ENCODE peak calls at places on chromosomes 6 and 20, in nine cellular contexts. Z is spleen, H is fibroblast of mammary gland, U is endothelial cell of umbilical vein, S is BJ, X is IMR-90, K is fibroblast of pulmonary artery, G is A549, P is Peyer's patch. R is an unnamed sample.

GRCh38 chr6:106063448-106063850 is 22.7 kb upstream of the PRDM1 start:
- DNase-seq in Z (no peak), H (peak), U (no peak), S (no peak), X (peak), K (peak), G (no peak), P (no peak), R (no peak)

GRCh38 chr6:162942860-162943259 is 215.1 kb downstream of the PACRG start:
- DNase-seq in Z (no peak), H (peak), U (no peak), S (peak), X (peak), K (peak), G (no peak), P (no peak), R (no peak)

GRCh38 chr20:43243672-43244269 is 54.1 kb upstream of the PTPRT start:
- DNase-seq in Z (no peak), H (no peak), U (no peak), S (no peak), X (no peak), K (no peak), G (peak), P (no peak), R (peak)

GRCh38 chr6:136782021-136782770 is 10.1 kb downstream of the MAP3K5 start:
- DNase-seq in Z (no peak), H (peak), U (peak), S (no peak), X (peak), K (peak), G (no peak), P (no peak), R (no peak)

GRCh38 chr6:82248233-82248735 is 740 bp upstream of the IBTK start:
- DNase-seq in Z (peak), H (peak), U (no peak), S (no peak), X (peak), K (no peak), G (peak), P (peak), R (peak)

GRCh38 chr6:39812853-39813533 is 20.8 kb downstream of the DAAM2 start:
- DNase-seq in Z (no peak), H (peak), U (no peak), S (peak), X (peak), K (peak), G (no peak), P (no peak), R (peak)

GRCh38 chr6:21371676-21372161 is 221.8 kb upstream of the SOX4 start:
- DNase-seq in Z (no peak), H (peak), U (no peak), S (peak), X (no peak), K (peak), G (no peak), P (no peak), R (peak)

GRCh38 chr6:126531840-126532239 is 191.9 kb downstream of the CENPW start:
- DNase-seq in Z (no peak), H (no peak), U (no peak), S (no peak), X (no peak), K (no peak), G (no peak), P (no peak), R (no peak)

GRCh38 chr6:37048851-37049734 is 43.6 kb downstream of the FGD2 start:
- DNase-seq in Z (peak), H (peak), U (peak), S (peak), X (peak), K (peak), G (no peak), P (peak), R (peak)

GRCh38 chr6:63643862-63644261 is 8.3 kb downstream of the PHF3 start:
- DNase-seq in Z (no peak), H (peak), U (peak), S (no peak), X (peak), K (peak), G (no peak), P (no peak), R (no peak)

GRCh38 chr6:79167931-79168694 is 66.4 kb downstream of the HMGN3 start:
- DNase-seq in Z (no peak), H (peak), U (peak), S (no peak), X (peak), K (peak), G (no peak), P (no peak), R (no peak)

GRCh38 chr20:48826883-48827771 is 672 bp downstream of the PREX1 start:
- DNase-seq in Z (peak), H (no peak), U (peak), S (no peak), X (no peak), K (no peak), G (no peak), P (peak), R (no peak)

GRCh38 chr6:12608016-12608860 is 108.3 kb upstream of the PHACTR1 start:
- DNase-seq in Z (no peak), H (no peak), U (peak), S (peak), X (peak), K (peak), G (no peak), P (no peak), R (no peak)

GRCh38 chr6:20056350-20056992 is 155.8 kb downstream of the MBOAT1 start:
- DNase-seq in Z (no peak), H (peak), U (peak), S (no peak), X (peak), K (peak), G (peak), P (no peak), R (no peak)

GRCh38 chr6:73028893-73029450 is 196.3 kb downstream of the KHDC1L start:
- DNase-seq in Z (no peak), H (no peak), U (no peak), S (no peak), X (no peak), K (no peak), G (no peak), P (no peak), R (no peak)

GRCh38 chr6:88298446-88298845 is 132.3 kb upstream of the CNR1 start:
- DNase-seq in Z (no peak), H (no peak), U (no peak), S (no peak), X (no peak), K (no peak), G (no peak), P (no peak), R (no peak)

GRCh38 chr6:131136021-131136847 is 967 bp downstream of the AKAP7 start:
- DNase-seq in Z (no peak), H (peak), U (peak), S (no peak), X (peak), K (peak), G (peak), P (no peak), R (peak)

GRCh38 chr6:40302856-40303449 is 284.2 kb downstream of the LRFN2 start:
- DNase-seq in Z (no peak), H (no peak), U (no peak), S (no peak), X (no peak), K (no peak), G (no peak), P (no peak), R (no peak)

GRCh38 chr6:7691675-7692452 is 34.0 kb upstream of the BMP6 start:
- DNase-seq in Z (no peak), H (peak), U (peak), S (no peak), X (peak), K (peak), G (peak), P (peak), R (peak)

GRCh38 chr6:108501559-108501958 is 59.2 kb upstream of the FOXO3 start:
- DNase-seq in Z (no peak), H (peak), U (peak), S (no peak), X (peak), K (peak), G (no peak), P (no peak), R (peak)

GRCh38 chr6:3229566-3230274 is 2.3 kb upstream of the TUBB2B start:
- DNase-seq in Z (no peak), H (no peak), U (no peak), S (no peak), X (no peak), K (no peak), G (no peak), P (no peak), R (no peak)

DNA sequence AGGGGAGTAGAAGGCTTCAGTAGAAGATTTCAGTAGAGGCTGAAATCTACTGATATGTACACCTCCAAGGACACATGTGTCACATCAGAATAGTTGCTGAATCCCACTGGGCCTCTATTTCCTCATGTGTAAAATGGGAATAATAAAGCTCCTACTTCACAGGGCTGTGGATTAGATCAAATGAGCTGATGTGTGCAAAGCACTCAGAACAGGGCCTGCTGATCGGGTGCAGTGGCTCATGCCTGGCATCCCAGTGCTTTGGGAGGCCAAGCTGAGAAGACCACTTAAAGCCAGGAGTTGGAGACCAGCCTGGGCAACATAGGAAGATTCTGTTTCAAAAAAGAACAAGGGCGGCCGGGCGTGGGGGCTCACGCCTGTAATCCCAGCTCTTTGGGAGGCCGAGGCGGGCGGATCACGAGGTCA is 8.1 kb upstream of the AP5S1 start:
- DNase-seq in Z (peak), H (no peak), U (no peak), S (no peak), X (no peak), K (no peak), G (no peak), P (no peak), R (no peak)
- H3K4me3 ChIP-seq in Z (no peak), H (no peak), U (no peak), S (no peak), X (no peak), K (no peak), G (no peak), P (no peak), R (no peak)

DNA sequence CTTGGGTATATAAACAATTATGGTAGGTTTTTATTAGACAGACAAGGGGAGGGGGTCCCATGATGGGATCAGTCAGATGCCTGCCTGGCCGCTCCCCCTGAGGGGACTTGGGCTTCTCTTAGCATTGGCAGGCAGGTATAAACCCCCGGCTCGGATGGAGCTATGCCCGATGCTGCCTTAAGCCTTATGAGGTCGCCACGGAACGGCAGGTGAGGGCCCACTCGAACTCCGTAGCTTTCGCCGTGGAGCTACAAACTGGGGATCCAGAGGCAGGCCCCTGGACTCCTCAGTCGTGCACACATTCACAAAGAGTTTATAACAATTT is 148.8 kb downstream of the TRIM27 start:
- DNase-seq in Z (no peak), H (no peak), U (no peak), S (no peak), X (no peak), K (no peak), G (no peak), P (no peak), R (no peak)
- H3K4me3 ChIP-seq in Z (no peak), H (no peak), U (no peak), S (no peak), X (no peak), K (no peak), G (no peak), P (no peak), R (no peak)

GRCh38 chr6:14674458-14674857 is 556.9 kb downstream of the CD83 start:
- DNase-seq in Z (no peak), H (no peak), U (no peak), S (no peak), X (no peak), K (no peak), G (no peak), P (no peak), R (no peak)
- H3K4me3 ChIP-seq in Z (no peak), H (no peak), U (no peak), S (no peak), X (no peak), K (no peak), G (no peak), P (no peak), R (no peak)

GRCh38 chr6:148193063-148193680 is 149.5 kb upstream of the SASH1 start:
- DNase-seq in Z (no peak), H (peak), U (no peak), S (no peak), X (no peak), K (no peak), G (no peak), P (peak), R (peak)
- H3K4me3 ChIP-seq in Z (no peak), H (no peak), U (no peak), S (no peak), X (no peak), K (no peak), G (no peak), P (no peak), R (peak)

GRCh38 chr20:34312024-34312460 is 8.9 kb upstream of the AHCY start:
- DNase-seq in Z (no peak), H (no peak), U (no peak), S (no peak), X (no peak), K (no peak), G (no peak), P (no peak), R (no peak)
- H3K4me3 ChIP-seq in Z (no peak), H (peak), U (no peak), S (no peak), X (no peak), K (no peak), G (peak), P (no peak), R (no peak)

GRCh38 chr20:462199-462991 is at the start of gene TBC1D20:
- DNase-seq in Z (peak), H (peak), U (peak), S (no peak), X (peak), K (peak), G (peak), P (peak), R (peak)
- H3K4me3 ChIP-seq in Z (peak), H (peak), U (peak), S (peak), X (peak), K (peak), G (peak), P (peak), R (peak)